ENCODE peak calls at places on chromosomes 7 and 10, in ten cellular contexts. Z, C, V, L, W, N, Q, D, G and X are unnamed samples. For H3K27me3, the result is how much of the 10 kb centered on the place peaks cover.

GRCh38 chr7:76191783-76192240 is 9.9 kb upstream of the SRRM3 start:
- DNase-seq in C (no peak), D (peak), G (peak), W (no peak), V (peak), L (peak), Z (peak), Q (no peak), N (peak), X (peak)

GRCh38 chr7:26910221-26910620 is 45.8 kb upstream of the SKAP2 start:
- DNase-seq in D (no peak), V (no peak), G (peak), W (no peak), C (peak), N (no peak), Z (peak), L (peak), Q (peak), X (peak)

GRCh38 chr10:9382199-9382598 is 1327.7 kb downstream of the GATA3 start:
- DNase-seq in V (no peak), L (no peak), Q (no peak), C (no peak), Z (no peak), D (no peak), N (no peak), W (no peak), G (no peak), X (no peak)

GRCh38 chr10:24550680-24551079 is 173.0 kb downstream of the ARHGAP21 start:
- DNase-seq in L (no peak), D (no peak), N (no peak), V (no peak), C (no peak), Q (no peak), W (no peak), Z (no peak), G (no peak), X (no peak)

GRCh38 chr7:48617988-48618387 is 306.4 kb upstream of the CDC14C start:
- DNase-seq in G (no peak), L (no peak), Z (no peak), V (no peak), N (no peak), W (no peak), C (no peak), D (no peak), Q (no peak), X (no peak)

GRCh38 chr10:73338801-73339368 is 19.8 kb downstream of the CFAP70 start:
- DNase-seq in V (no peak), W (no peak), N (no peak), G (no peak), Z (no peak), D (no peak), Q (no peak), L (no peak), C (no peak), X (peak)

GRCh38 chr10:104334561-104334960 is 3.7 kb downstream of the ITPRIP start:
- DNase-seq in W (no peak), L (no peak), Z (no peak), D (no peak), Q (no peak), C (no peak), G (no peak), N (no peak), V (no peak), X (no peak)

GRCh38 chr10:125472037-125472607 is 210.8 kb downstream of the TEX36 start:
- DNase-seq in C (no peak), Z (no peak), Q (no peak), V (no peak), G (no peak), N (no peak), W (no peak), D (no peak), L (no peak), X (peak)

GRCh38 chr7:118153551-118154177 is 30.3 kb upstream of the LSM8 start:
- DNase-seq in C (no peak), Z (peak), V (peak), N (no peak), D (peak), W (peak), Q (peak), G (peak), L (peak), X (no peak)

GRCh38 chr10:122239578-122240257 is 31.4 kb upstream of the BTBD16 start:
- DNase-seq in D (no peak), C (no peak), Z (peak), L (peak), V (no peak), Q (no peak), G (peak), N (no peak), W (no peak), X (no peak)

GRCh38 chr10:80661526-80661925 is 123.8 kb downstream of the SH2D4B start:
- DNase-seq in W (no peak), V (no peak), C (no peak), Q (no peak), G (no peak), Z (no peak), L (no peak), N (no peak), D (no peak), X (no peak)

GRCh38 chr7:21944616-21945373 is 904 bp downstream of the CDCA7L start:
- DNase-seq in D (peak), N (no peak), G (peak), Q (peak), L (no peak), Z (no peak), V (peak), C (no peak), W (peak), X (peak)

GRCh38 chr7:30135551-30136271 is 925 bp downstream of the MTURN start:
- DNase-seq in Z (peak), V (peak), L (peak), C (peak), D (peak), G (peak), Q (peak), W (peak), N (no peak), X (peak)

GRCh38 chr7:1562126-1562525 is 6.1 kb upstream of the TMEM184A start:
- DNase-seq in G (no peak), D (no peak), L (no peak), N (no peak), Q (no peak), W (no peak), Z (no peak), C (no peak), V (peak), X (no peak)

GRCh38 chr7:20998309-20998708 is 211.6 kb upstream of the SP8 start:
- DNase-seq in Z (no peak), G (no peak), L (no peak), D (no peak), N (no peak), Q (no peak), V (no peak), W (no peak), C (no peak), X (peak)

GRCh38 chr7:133678137-133678814 is 425.4 kb downstream of the EXOC4 start:
- DNase-seq in L (no peak), G (no peak), V (no peak), Z (no peak), Q (no peak), D (no peak), W (no peak), C (no peak), N (no peak), X (peak)

GRCh38 chr10:90969947-90970673 is 49.2 kb upstream of the ANKRD1 start:
- DNase-seq in W (no peak), V (no peak), G (peak), L (peak), D (no peak), Z (peak), Q (peak), N (peak), C (no peak), X (peak)

GRCh38 chr7:35680403-35681013 is 14.4 kb downstream of the HERPUD2 start:
- DNase-seq in G (no peak), W (no peak), V (peak), N (peak), L (no peak), Q (no peak), Z (no peak), C (no peak), D (no peak), X (no peak)

GRCh38 chr10:103828587-103829186 is 26.7 kb downstream of the SH3PXD2A start:
- DNase-seq in N (no peak), L (no peak), Q (no peak), G (no peak), Z (no peak), W (no peak), V (no peak), C (no peak), D (no peak), X (no peak)

GRCh38 chr7:21767300-21767900 is 178.3 kb downstream of the CDCA7L start:
- DNase-seq in Z (peak), C (peak), N (peak), L (peak), V (peak), G (peak), Q (peak), D (peak), W (peak), X (peak)

GRCh38 chr10:66555061-66555460 is 370.8 kb upstream of the LRRTM3 start:
- DNase-seq in V (no peak), Z (peak), D (no peak), W (no peak), C (no peak), N (no peak), Q (peak), G (no peak), L (no peak), X (peak)

GRCh38 chr10:60130130-60130579 is 223.8 kb upstream of the CCDC6 start:
- DNase-seq in G (no peak), C (no peak), D (peak), W (no peak), V (peak), Z (no peak), N (no peak), L (no peak), Q (no peak), X (no peak)

GRCh38 chr10:118874171-118874570 is 119.4 kb upstream of the CACUL1 start:
- DNase-seq in W (no peak), V (no peak), G (no peak), Z (no peak), D (no peak), L (no peak), N (no peak), C (no peak), Q (no peak), X (no peak)

GRCh38 chr10:78765726-78766335 is 302.9 kb upstream of the ZMIZ1 start:
- DNase-seq in N (no peak), C (no peak), L (no peak), D (no peak), V (no peak), Q (no peak), G (no peak), W (peak), Z (no peak), X (no peak)
- H3K27me3 ChIP-seq in N (under half), C (under half), L (under half), D (under half), V (under half), Q (under half), G (under half), W (under half), Z (under half), X (under half)

DNA sequence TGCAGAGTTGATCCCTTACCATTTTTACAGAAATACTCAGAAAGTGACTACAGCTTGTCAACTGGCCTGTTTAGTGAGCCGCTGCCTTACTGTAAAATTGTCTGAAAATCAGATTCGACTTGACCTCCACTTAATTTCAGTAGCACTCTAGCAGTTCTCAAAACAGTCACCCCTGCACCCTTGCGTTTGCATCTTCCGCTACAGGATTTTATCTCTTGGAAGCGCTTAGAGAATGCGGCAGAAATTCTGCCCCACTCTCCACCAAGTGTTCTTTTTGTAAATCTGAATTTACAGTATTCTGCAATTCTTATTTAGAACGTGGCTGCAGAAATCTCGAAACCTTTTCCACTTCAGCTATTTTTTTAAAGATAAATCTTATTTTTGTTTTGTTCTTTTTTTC is 1.9 kb upstream of the TWIST1 start:
- DNase-seq in V (no peak), Q (no peak), G (no peak), C (no peak), W (no peak), D (no peak), L (no peak), N (no peak), Z (no peak), X (no peak)
- H3K27me3 ChIP-seq in V (half or more), Q (under half), G (under half), C (under half), W (under half), D (half or more), L (under half), N (under half), Z (under half), X (half or more)

DNA sequence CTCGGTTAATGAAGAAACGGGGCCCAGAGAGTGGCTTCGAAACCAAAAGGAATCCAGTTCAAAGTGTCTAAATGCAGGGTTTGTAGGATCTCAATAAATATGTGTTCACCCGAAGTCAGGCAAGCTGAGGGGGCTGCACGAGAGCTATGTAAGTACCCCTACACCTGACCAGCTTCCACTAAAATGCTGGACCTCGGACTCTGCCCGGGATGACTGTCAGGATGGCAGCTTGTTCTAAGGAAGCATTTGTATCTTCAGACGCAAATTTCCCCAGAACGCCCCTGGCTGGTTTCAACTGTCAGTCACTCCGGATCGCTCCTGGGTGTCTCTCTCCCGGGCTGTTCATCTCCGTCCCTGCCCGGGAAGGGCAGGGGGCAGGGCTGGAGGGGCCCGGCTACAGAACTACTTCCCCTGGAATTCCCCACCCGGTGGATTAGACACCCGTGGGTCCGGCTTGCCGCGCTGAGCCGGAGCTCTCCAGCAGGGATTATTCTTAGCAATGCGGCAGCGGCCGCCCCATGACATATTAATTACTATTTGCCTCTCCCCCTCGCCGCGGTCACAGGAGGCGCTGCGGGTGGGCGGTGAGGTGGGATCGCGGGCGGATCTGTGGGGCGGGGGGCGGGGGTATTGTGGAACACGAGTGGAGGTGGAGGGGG is 275.8 kb upstream of the NEBL start:
- DNase-seq in D (peak), Z (no peak), W (peak), L (no peak), V (peak), G (no peak), Q (peak), C (no peak), N (no peak), X (no peak)
- H3K27me3 ChIP-seq in D (under half), Z (under half), W (under half), L (under half), V (under half), G (under half), Q (under half), C (under half), N (under half), X (under half)

DNA sequence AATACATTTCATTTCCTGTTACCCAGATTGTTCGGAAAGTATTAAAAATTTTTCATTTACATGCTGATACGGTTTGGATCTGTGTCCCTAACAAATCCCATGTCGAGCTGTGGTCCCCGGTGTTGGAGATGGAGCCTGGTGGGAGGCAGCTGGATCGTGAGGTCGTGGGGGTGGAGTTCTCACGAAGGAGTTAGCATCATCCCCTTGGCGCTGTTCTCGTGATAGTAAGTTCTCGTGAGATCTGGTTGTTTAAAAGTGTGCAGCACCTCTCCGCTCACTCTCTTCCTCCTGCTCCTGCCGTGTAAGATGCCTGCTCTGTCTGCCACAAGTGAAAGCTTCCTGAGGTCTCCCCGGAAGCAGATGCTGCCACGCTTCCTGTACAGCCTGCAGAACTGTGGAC is 30.9 kb downstream of the PLEKHS1 start:
- DNase-seq in N (no peak), V (no peak), W (no peak), Q (no peak), D (no peak), L (no peak), G (no peak), C (no peak), Z (no peak), X (no peak)
- H3K27me3 ChIP-seq in N (under half), V (under half), W (under half), Q (under half), D (under half), L (under half), G (under half), C (under half), Z (under half), X (under half)

GRCh38 chr10:89853796-89854195 is 152.4 kb downstream of the KIF20B start:
- DNase-seq in Z (no peak), N (no peak), W (no peak), L (no peak), D (peak), Q (peak), V (peak), C (no peak), G (no peak), X (no peak)
- H3K27me3 ChIP-seq in Z (under half), N (under half), W (under half), L (under half), D (under half), Q (under half), V (under half), C (under half), G (under half), X (under half)

DNA sequence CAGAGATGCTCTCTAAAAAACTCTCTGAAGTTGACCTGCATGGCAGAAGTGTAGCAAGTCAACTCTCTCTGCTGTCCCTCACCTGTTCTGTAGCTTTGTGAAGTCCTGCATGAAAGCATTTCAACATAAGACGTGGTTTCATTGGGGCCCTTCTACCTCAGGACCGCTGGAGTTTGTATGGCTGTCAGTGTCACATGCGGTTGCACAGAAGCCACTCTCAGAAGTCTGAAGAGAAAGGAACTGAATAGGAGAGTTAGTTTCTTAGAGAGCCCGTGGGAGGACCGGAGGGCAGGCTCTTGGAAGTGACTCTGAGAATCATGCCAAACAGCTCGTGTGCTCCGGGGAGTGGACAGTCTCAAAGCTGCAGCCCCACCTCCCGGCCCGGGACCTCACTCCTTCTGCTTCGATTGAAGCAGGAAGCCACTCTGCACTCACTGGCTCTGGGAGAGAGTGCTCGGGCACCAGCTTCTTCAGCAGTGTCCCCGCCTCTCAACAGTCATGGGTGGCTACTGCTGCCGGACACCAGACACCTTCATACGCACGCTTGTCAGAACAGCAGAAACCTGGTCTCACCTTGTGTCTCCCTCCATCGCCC is 486.8 kb downstream of the SDK1 start:
- DNase-seq in C (no peak), W (no peak), N (no peak), V (no peak), G (no peak), D (no peak), L (peak), Q (no peak), Z (peak), X (no peak)
- H3K27me3 ChIP-seq in C (under half), W (under half), N (under half), V (under half), G (under half), D (under half), L (under half), Q (under half), Z (under half), X (under half)

GRCh38 chr10:45370202-45370955 is 3.6 kb upstream of the ALOX5 start:
- DNase-seq in L (no peak), N (no peak), D (no peak), C (no peak), Z (no peak), W (no peak), V (no peak), Q (no peak), G (no peak), X (no peak)
- H3K27me3 ChIP-seq in L (under half), N (under half), D (half or more), C (under half), Z (under half), W (under half), V (under half), Q (under half), G (under half), X (under half)

GRCh38 chr7:77309714-77310220 is 106.4 kb downstream of the GSAP start:
- DNase-seq in G (no peak), Q (no peak), V (no peak), L (no peak), D (no peak), W (no peak), N (no peak), Z (no peak), C (no peak), X (peak)
- H3K27me3 ChIP-seq in G (under half), Q (under half), V (under half), L (under half), D (under half), W (under half), N (under half), Z (under half), C (under half), X (under half)

GRCh38 chr7:155324012-155324917 is 26.6 kb downstream of the INSIG1 start:
- DNase-seq in Z (no peak), V (no peak), L (no peak), C (no peak), N (no peak), D (no peak), Q (no peak), W (no peak), G (no peak), X (no peak)

GRCh38 chr7:155322530-155322929 is 24.9 kb downstream of the INSIG1 start:
- DNase-seq in G (no peak), N (no peak), Q (no peak), D (no peak), Z (no peak), L (no peak), C (no peak), V (no peak), W (no peak), X (no peak)

GRCh38 chr7:155323001-155323638 is 25.4 kb downstream of the INSIG1 start:
- DNase-seq in Q (no peak), G (no peak), C (no peak), V (no peak), Z (no peak), L (no peak), D (no peak), N (no peak), W (no peak), X (no peak)

GRCh38 chr7:155326385-155326784 is 28.7 kb downstream of the INSIG1 start:
- DNase-seq in W (no peak), N (no peak), V (no peak), C (no peak), G (no peak), Z (no peak), D (no peak), L (no peak), Q (no peak), X (no peak)

DNA sequence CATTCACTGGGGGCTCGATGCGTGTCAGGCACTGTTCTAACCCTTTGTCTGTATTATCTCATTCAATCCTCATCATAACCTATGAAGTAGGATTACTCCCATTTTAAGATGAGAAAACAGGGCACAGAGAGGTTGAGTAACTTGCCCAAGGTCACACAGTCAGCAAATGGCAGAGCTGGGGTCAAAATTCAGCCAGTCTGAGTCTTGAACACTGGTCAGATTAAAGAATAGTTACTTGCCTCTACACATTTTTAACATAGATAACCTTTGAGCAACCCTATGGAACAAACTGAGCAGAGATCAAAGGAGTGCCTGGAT is 27.2 kb downstream of the INSIG1 start:
- DNase-seq in D (no peak), Q (no peak), N (no peak), V (no peak), G (no peak), C (no peak), L (no peak), W (no peak), Z (no peak), X (no peak)
- H3K27me3 ChIP-seq in D (under half), Q (under half), N (under half), V (under half), G (under half), C (under half), L (under half), W (under half), Z (under half), X (under half)